ENCODE peak calls at places on chromosomes 13 and 19, in ten cellular contexts. One of them, this sample, is unnamed.

GRCh38 chr19:458091-459042 is 2.5 kb downstream of the SHC2 start:
- DNase-seq in stimulated activated CD8-positive, alpha-beta memory T cell treated with anti-CD3 and anti-CD28 coated beads, Interleukin-15, amount 100 ng/mL, for 4 hours: no peak
- DNase-seq in ACHN: no peak
- DNase-seq in HuH-7: no peak
- DNase-seq in upper lobe of right lung: no peak
- DNase-seq in CD8-positive, alpha-beta T cell: no peak
- DNase-seq in mucosa of gallbladder: no peak
- DNase-seq in EH: no peak
- DNase-seq in A549: no peak
- DNase-seq in body of pancreas: no peak
- DNase-seq in this sample: no peak

GRCh38 chr19:38362076-38362945 is 12.1 kb upstream of the PSMD8 start:
- DNase-seq in HuH-7: no peak
- DNase-seq in A549: peak; percentile 94
- DNase-seq in EH: peak; percentile 72
- DNase-seq in body of pancreas: peak; percentile 85
- DNase-seq in CD8-positive, alpha-beta T cell: peak; percentile 70
- DNase-seq in upper lobe of right lung: peak; percentile 96
- DNase-seq in mucosa of gallbladder: peak; percentile 70
- DNase-seq in stimulated activated CD8-positive, alpha-beta memory T cell treated with anti-CD3 and anti-CD28 coated beads, Interleukin-15, amount 100 ng/mL, for 4 hours: peak; percentile 36
- DNase-seq in ACHN: peak; percentile 75
- DNase-seq in this sample: no peak

GRCh38 chr19:12938536-12939291 is at the start of gene CALR:
- DNase-seq in ACHN: peak; percentile 26
- DNase-seq in CD8-positive, alpha-beta T cell: no peak
- DNase-seq in upper lobe of right lung: no peak
- DNase-seq in mucosa of gallbladder: no peak
- DNase-seq in body of pancreas: peak; percentile 47
- DNase-seq in A549: no peak
- DNase-seq in stimulated activated CD8-positive, alpha-beta memory T cell treated with anti-CD3 and anti-CD28 coated beads, Interleukin-15, amount 100 ng/mL, for 4 hours: no peak
- DNase-seq in EH: peak; percentile 51
- DNase-seq in HuH-7: no peak
- DNase-seq in this sample: no peak

GRCh38 chr19:10788146-10788545 is 47.9 kb downstream of the TMED1 start:
- DNase-seq in mucosa of gallbladder: no peak
- DNase-seq in CD8-positive, alpha-beta T cell: no peak
- DNase-seq in ACHN: no peak
- DNase-seq in EH: no peak
- DNase-seq in A549: no peak
- DNase-seq in body of pancreas: no peak
- DNase-seq in upper lobe of right lung: no peak
- DNase-seq in HuH-7: no peak
- DNase-seq in stimulated activated CD8-positive, alpha-beta memory T cell treated with anti-CD3 and anti-CD28 coated beads, Interleukin-15, amount 100 ng/mL, for 4 hours: no peak
- DNase-seq in this sample: no peak

GRCh38 chr13:111663505-111663904 is 343.1 kb downstream of the TEX29 start:
- DNase-seq in body of pancreas: no peak
- DNase-seq in CD8-positive, alpha-beta T cell: no peak
- DNase-seq in EH: no peak
- DNase-seq in A549: no peak
- DNase-seq in ACHN: no peak
- DNase-seq in HuH-7: no peak
- DNase-seq in stimulated activated CD8-positive, alpha-beta memory T cell treated with anti-CD3 and anti-CD28 coated beads, Interleukin-15, amount 100 ng/mL, for 4 hours: no peak
- DNase-seq in upper lobe of right lung: no peak
- DNase-seq in mucosa of gallbladder: no peak
- DNase-seq in this sample: no peak

GRCh38 chr13:23707674-23708073 is 137.5 kb downstream of the TNFRSF19 start:
- DNase-seq in ACHN: peak; percentile 30
- DNase-seq in body of pancreas: no peak
- DNase-seq in mucosa of gallbladder: no peak
- DNase-seq in EH: peak; percentile 53
- DNase-seq in HuH-7: no peak
- DNase-seq in A549: no peak
- DNase-seq in upper lobe of right lung: no peak
- DNase-seq in CD8-positive, alpha-beta T cell: no peak
- DNase-seq in stimulated activated CD8-positive, alpha-beta memory T cell treated with anti-CD3 and anti-CD28 coated beads, Interleukin-15, amount 100 ng/mL, for 4 hours: no peak
- DNase-seq in this sample: no peak

GRCh38 chr13:44244288-44244687 is 129.3 kb upstream of the SERP2 start:
- DNase-seq in CD8-positive, alpha-beta T cell: no peak
- DNase-seq in ACHN: no peak
- DNase-seq in HuH-7: no peak
- DNase-seq in stimulated activated CD8-positive, alpha-beta memory T cell treated with anti-CD3 and anti-CD28 coated beads, Interleukin-15, amount 100 ng/mL, for 4 hours: no peak
- DNase-seq in mucosa of gallbladder: no peak
- DNase-seq in EH: peak; percentile 64
- DNase-seq in A549: no peak
- DNase-seq in body of pancreas: no peak
- DNase-seq in upper lobe of right lung: no peak
- DNase-seq in this sample: no peak

GRCh38 chr19:7417671-7418324 is 69.1 kb downstream of the ARHGEF18 start:
- DNase-seq in EH: peak; percentile 60
- DNase-seq in A549: no peak
- DNase-seq in upper lobe of right lung: no peak
- DNase-seq in CD8-positive, alpha-beta T cell: no peak
- DNase-seq in HuH-7: no peak
- DNase-seq in mucosa of gallbladder: no peak
- DNase-seq in stimulated activated CD8-positive, alpha-beta memory T cell treated with anti-CD3 and anti-CD28 coated beads, Interleukin-15, amount 100 ng/mL, for 4 hours: no peak
- DNase-seq in ACHN: no peak
- DNase-seq in body of pancreas: no peak
- DNase-seq in this sample: no peak

GRCh38 chr13:110699148-110700145 is 6.5 kb downstream of the CARS2 start:
- DNase-seq in CD8-positive, alpha-beta T cell: no peak
- DNase-seq in body of pancreas: no peak
- DNase-seq in A549: no peak
- DNase-seq in mucosa of gallbladder: no peak
- DNase-seq in ACHN: no peak
- DNase-seq in stimulated activated CD8-positive, alpha-beta memory T cell treated with anti-CD3 and anti-CD28 coated beads, Interleukin-15, amount 100 ng/mL, for 4 hours: no peak
- DNase-seq in EH: no peak
- DNase-seq in HuH-7: no peak
- DNase-seq in upper lobe of right lung: no peak
- DNase-seq in this sample: no peak

GRCh38 chr13:93318538-93318937 is 91.9 kb downstream of the GPC6 start:
- DNase-seq in ACHN: no peak
- DNase-seq in HuH-7: no peak
- DNase-seq in body of pancreas: no peak
- DNase-seq in EH: no peak
- DNase-seq in mucosa of gallbladder: peak; percentile 14
- DNase-seq in CD8-positive, alpha-beta T cell: no peak
- DNase-seq in upper lobe of right lung: no peak
- DNase-seq in stimulated activated CD8-positive, alpha-beta memory T cell treated with anti-CD3 and anti-CD28 coated beads, Interleukin-15, amount 100 ng/mL, for 4 hours: no peak
- DNase-seq in A549: no peak
- DNase-seq in this sample: no peak

GRCh38 chr19:39398297-39398864 is 7.2 kb downstream of the MED29 start:
- DNase-seq in body of pancreas: peak; percentile 84
- DNase-seq in ACHN: peak; percentile 50
- DNase-seq in mucosa of gallbladder: peak; percentile 66
- DNase-seq in A549: peak; percentile 84
- DNase-seq in stimulated activated CD8-positive, alpha-beta memory T cell treated with anti-CD3 and anti-CD28 coated beads, Interleukin-15, amount 100 ng/mL, for 4 hours: no peak
- DNase-seq in HuH-7: no peak
- DNase-seq in CD8-positive, alpha-beta T cell: peak; percentile 65
- DNase-seq in upper lobe of right lung: peak; percentile 87
- DNase-seq in EH: peak; percentile 88
- DNase-seq in this sample: peak; percentile 81

GRCh38 chr13:40230833-40231266 is 435.6 kb downstream of the FOXO1 start:
- DNase-seq in body of pancreas: no peak
- DNase-seq in CD8-positive, alpha-beta T cell: no peak
- DNase-seq in EH: peak; percentile 78
- DNase-seq in upper lobe of right lung: no peak
- DNase-seq in ACHN: peak; percentile 8
- DNase-seq in stimulated activated CD8-positive, alpha-beta memory T cell treated with anti-CD3 and anti-CD28 coated beads, Interleukin-15, amount 100 ng/mL, for 4 hours: no peak
- DNase-seq in HuH-7: no peak
- DNase-seq in mucosa of gallbladder: no peak
- DNase-seq in A549: no peak
- DNase-seq in this sample: no peak

GRCh38 chr19:17706750-17707181 is 12.5 kb upstream of the MAP1S start:
- DNase-seq in ACHN: no peak
- DNase-seq in mucosa of gallbladder: no peak
- DNase-seq in EH: peak; percentile 71
- DNase-seq in A549: no peak
- DNase-seq in CD8-positive, alpha-beta T cell: no peak
- DNase-seq in stimulated activated CD8-positive, alpha-beta memory T cell treated with anti-CD3 and anti-CD28 coated beads, Interleukin-15, amount 100 ng/mL, for 4 hours: no peak
- DNase-seq in upper lobe of right lung: no peak
- DNase-seq in body of pancreas: peak; percentile 10
- DNase-seq in HuH-7: no peak
- DNase-seq in this sample: no peak

GRCh38 chr19:14968247-14968646 is 11.4 kb downstream of the SLC1A6 start:
- DNase-seq in upper lobe of right lung: no peak
- DNase-seq in HuH-7: no peak
- DNase-seq in stimulated activated CD8-positive, alpha-beta memory T cell treated with anti-CD3 and anti-CD28 coated beads, Interleukin-15, amount 100 ng/mL, for 4 hours: no peak
- DNase-seq in body of pancreas: no peak
- DNase-seq in ACHN: no peak
- DNase-seq in CD8-positive, alpha-beta T cell: no peak
- DNase-seq in A549: no peak
- DNase-seq in EH: no peak
- DNase-seq in mucosa of gallbladder: no peak
- DNase-seq in this sample: no peak

GRCh38 chr19:8305798-8306197 is 2.4 kb downstream of the CD320 start:
- DNase-seq in ACHN: no peak
- DNase-seq in stimulated activated CD8-positive, alpha-beta memory T cell treated with anti-CD3 and anti-CD28 coated beads, Interleukin-15, amount 100 ng/mL, for 4 hours: no peak
- DNase-seq in CD8-positive, alpha-beta T cell: no peak
- DNase-seq in upper lobe of right lung: peak; percentile 40
- DNase-seq in mucosa of gallbladder: peak; percentile 5
- DNase-seq in HuH-7: no peak
- DNase-seq in A549: no peak
- DNase-seq in EH: no peak
- DNase-seq in body of pancreas: peak; percentile 0
- DNase-seq in this sample: no peak

GRCh38 chr13:98871727-98872126 is 106.1 kb downstream of the DOCK9 start:
- DNase-seq in EH: no peak
- DNase-seq in CD8-positive, alpha-beta T cell: no peak
- DNase-seq in mucosa of gallbladder: no peak
- DNase-seq in body of pancreas: no peak
- DNase-seq in A549: no peak
- DNase-seq in HuH-7: no peak
- DNase-seq in stimulated activated CD8-positive, alpha-beta memory T cell treated with anti-CD3 and anti-CD28 coated beads, Interleukin-15, amount 100 ng/mL, for 4 hours: no peak
- DNase-seq in upper lobe of right lung: no peak
- DNase-seq in ACHN: no peak
- DNase-seq in this sample: no peak

GRCh38 chr13:70893832-70894231 is 785.6 kb upstream of the KLHL1 start:
- DNase-seq in upper lobe of right lung: no peak
- DNase-seq in body of pancreas: no peak
- DNase-seq in mucosa of gallbladder: no peak
- DNase-seq in A549: no peak
- DNase-seq in CD8-positive, alpha-beta T cell: no peak
- DNase-seq in ACHN: no peak
- DNase-seq in HuH-7: no peak
- DNase-seq in EH: no peak
- DNase-seq in stimulated activated CD8-positive, alpha-beta memory T cell treated with anti-CD3 and anti-CD28 coated beads, Interleukin-15, amount 100 ng/mL, for 4 hours: no peak
- DNase-seq in this sample: no peak

GRCh38 chr19:49468746-49469447 is 5.1 kb upstream of the FLT3LG start:
- DNase-seq in HuH-7: no peak
- DNase-seq in mucosa of gallbladder: peak; percentile 48
- DNase-seq in ACHN: no peak
- DNase-seq in stimulated activated CD8-positive, alpha-beta memory T cell treated with anti-CD3 and anti-CD28 coated beads, Interleukin-15, amount 100 ng/mL, for 4 hours: peak; percentile 50
- DNase-seq in upper lobe of right lung: no peak
- DNase-seq in body of pancreas: peak; percentile 61
- DNase-seq in A549: no peak
- DNase-seq in CD8-positive, alpha-beta T cell: peak; percentile 86
- DNase-seq in EH: peak; percentile 63
- DNase-seq in this sample: no peak

GRCh38 chr13:24261566-24261965 is 47.8 kb upstream of the C1QTNF9 start:
- DNase-seq in CD8-positive, alpha-beta T cell: peak; percentile 57
- DNase-seq in upper lobe of right lung: no peak
- DNase-seq in ACHN: no peak
- DNase-seq in HuH-7: no peak
- DNase-seq in body of pancreas: no peak
- DNase-seq in EH: no peak
- DNase-seq in stimulated activated CD8-positive, alpha-beta memory T cell treated with anti-CD3 and anti-CD28 coated beads, Interleukin-15, amount 100 ng/mL, for 4 hours: no peak
- DNase-seq in A549: no peak
- DNase-seq in mucosa of gallbladder: no peak
- DNase-seq in this sample: no peak

GRCh38 chr13:50670847-50671542 is 172.5 kb downstream of the DLEU7 start:
- DNase-seq in mucosa of gallbladder: no peak
- DNase-seq in HuH-7: no peak
- DNase-seq in A549: no peak
- DNase-seq in ACHN: no peak
- DNase-seq in body of pancreas: no peak
- DNase-seq in upper lobe of right lung: no peak
- DNase-seq in EH: no peak
- DNase-seq in CD8-positive, alpha-beta T cell: no peak
- DNase-seq in stimulated activated CD8-positive, alpha-beta memory T cell treated with anti-CD3 and anti-CD28 coated beads, Interleukin-15, amount 100 ng/mL, for 4 hours: no peak
- DNase-seq in this sample: no peak

GRCh38 chr19:12838893-12839656 is 760 bp downstream of the MAST1 start:
- DNase-seq in HuH-7: no peak
- DNase-seq in body of pancreas: no peak
- DNase-seq in mucosa of gallbladder: no peak
- DNase-seq in upper lobe of right lung: no peak
- DNase-seq in stimulated activated CD8-positive, alpha-beta memory T cell treated with anti-CD3 and anti-CD28 coated beads, Interleukin-15, amount 100 ng/mL, for 4 hours: no peak
- DNase-seq in A549: no peak
- DNase-seq in CD8-positive, alpha-beta T cell: no peak
- DNase-seq in ACHN: no peak
- DNase-seq in EH: no peak
- DNase-seq in this sample: no peak

GRCh38 chr13:80048802-80049201 is 292.1 kb downstream of the SPRY2 start:
- DNase-seq in upper lobe of right lung: peak; percentile 83
- DNase-seq in stimulated activated CD8-positive, alpha-beta memory T cell treated with anti-CD3 and anti-CD28 coated beads, Interleukin-15, amount 100 ng/mL, for 4 hours: peak; percentile 24
- DNase-seq in ACHN: peak; percentile 91
- DNase-seq in mucosa of gallbladder: peak; percentile 72
- DNase-seq in CD8-positive, alpha-beta T cell: peak; percentile 49
- DNase-seq in HuH-7: no peak
- DNase-seq in A549: peak; percentile 11
- DNase-seq in EH: peak; percentile 97
- DNase-seq in body of pancreas: peak; percentile 79
- DNase-seq in this sample: peak; percentile 78

GRCh38 chr13:40629678-40630384 is 36.6 kb downstream of the FOXO1 start:
- DNase-seq in HuH-7: no peak
- DNase-seq in body of pancreas: no peak
- DNase-seq in EH: no peak
- DNase-seq in A549: no peak
- DNase-seq in stimulated activated CD8-positive, alpha-beta memory T cell treated with anti-CD3 and anti-CD28 coated beads, Interleukin-15, amount 100 ng/mL, for 4 hours: no peak
- DNase-seq in mucosa of gallbladder: no peak
- DNase-seq in upper lobe of right lung: no peak
- DNase-seq in CD8-positive, alpha-beta T cell: no peak
- DNase-seq in ACHN: no peak
- DNase-seq in this sample: no peak

GRCh38 chr19:54325194-54325621 is 12.2 kb upstream of the LILRA5 start:
- DNase-seq in ACHN: peak; percentile 30
- DNase-seq in HuH-7: peak; percentile 51
- DNase-seq in mucosa of gallbladder: peak; percentile 53
- DNase-seq in A549: peak; percentile 60
- DNase-seq in stimulated activated CD8-positive, alpha-beta memory T cell treated with anti-CD3 and anti-CD28 coated beads, Interleukin-15, amount 100 ng/mL, for 4 hours: no peak
- DNase-seq in EH: peak; percentile 33
- DNase-seq in CD8-positive, alpha-beta T cell: peak; percentile 65
- DNase-seq in body of pancreas: peak; percentile 40
- DNase-seq in upper lobe of right lung: peak; percentile 34
- DNase-seq in this sample: no peak

GRCh38 chr19:3958836-3959765 is 11.8 kb downstream of the DAPK3 start:
- DNase-seq in stimulated activated CD8-positive, alpha-beta memory T cell treated with anti-CD3 and anti-CD28 coated beads, Interleukin-15, amount 100 ng/mL, for 4 hours: no peak
- DNase-seq in upper lobe of right lung: no peak
- DNase-seq in HuH-7: no peak
- DNase-seq in EH: no peak
- DNase-seq in mucosa of gallbladder: no peak
- DNase-seq in A549: no peak
- DNase-seq in CD8-positive, alpha-beta T cell: no peak
- DNase-seq in body of pancreas: no peak
- DNase-seq in ACHN: no peak
- DNase-seq in this sample: no peak

GRCh38 chr19:57720878-57721277 is 6.5 kb downstream of the ZNF671 start:
- DNase-seq in body of pancreas: no peak
- DNase-seq in upper lobe of right lung: no peak
- DNase-seq in ACHN: no peak
- DNase-seq in A549: no peak
- DNase-seq in EH: peak; percentile 2
- DNase-seq in stimulated activated CD8-positive, alpha-beta memory T cell treated with anti-CD3 and anti-CD28 coated beads, Interleukin-15, amount 100 ng/mL, for 4 hours: no peak
- DNase-seq in CD8-positive, alpha-beta T cell: no peak
- DNase-seq in mucosa of gallbladder: no peak
- DNase-seq in HuH-7: no peak
- DNase-seq in this sample: no peak

GRCh38 chr19:412356-413355 is 3.7 kb upstream of the C2CD4C start:
- DNase-seq in CD8-positive, alpha-beta T cell: no peak
- DNase-seq in mucosa of gallbladder: no peak
- DNase-seq in body of pancreas: no peak
- DNase-seq in upper lobe of right lung: peak; percentile 59
- DNase-seq in stimulated activated CD8-positive, alpha-beta memory T cell treated with anti-CD3 and anti-CD28 coated beads, Interleukin-15, amount 100 ng/mL, for 4 hours: no peak
- DNase-seq in A549: no peak
- DNase-seq in EH: no peak
- DNase-seq in ACHN: no peak
- DNase-seq in HuH-7: no peak
- DNase-seq in this sample: no peak

GRCh38 chr13:55038230-55038629 is 2009.6 kb downstream of the OLFM4 start:
- DNase-seq in ACHN: no peak
- DNase-seq in stimulated activated CD8-positive, alpha-beta memory T cell treated with anti-CD3 and anti-CD28 coated beads, Interleukin-15, amount 100 ng/mL, for 4 hours: no peak
- DNase-seq in HuH-7: no peak
- DNase-seq in A549: no peak
- DNase-seq in mucosa of gallbladder: no peak
- DNase-seq in upper lobe of right lung: no peak
- DNase-seq in CD8-positive, alpha-beta T cell: no peak
- DNase-seq in EH: no peak
- DNase-seq in body of pancreas: no peak
- DNase-seq in this sample: no peak